ENCODE peak calls at places on chromosomes 16 and 17, in four cellular contexts. C, J, D and B are unnamed samples.

GRCh38 chr16:61890346-61890745 is 145.9 kb downstream of the CDH8 start:
- DNase-seq in D (peak), C (no peak), J (no peak), B (no peak)

GRCh38 chr16:5349661-5350060 is 252.1 kb upstream of the EEF2KMT start:
- DNase-seq in J (no peak), D (no peak), C (no peak), B (no peak)

GRCh38 chr17:2212328-2212981 is 91.1 kb downstream of the SMG6 start:
- DNase-seq in D (peak), C (peak), J (no peak), B (no peak)

GRCh38 chr16:65117701-65118448 is 4.0 kb downstream of the CDH11 start:
- DNase-seq in D (peak), C (peak), J (peak), B (no peak)

GRCh38 chr17:81401727-81402529 is 6.7 kb downstream of the BAHCC1 start:
- DNase-seq in C (no peak), J (no peak), D (peak), B (no peak)

GRCh38 chr17:75927286-75927922 is 13.4 kb downstream of the FBF1 start:
- DNase-seq in J (no peak), C (no peak), D (no peak), B (no peak)

GRCh38 chr17:45073414-45074070 is 12.4 kb downstream of the NMT1 start:
- DNase-seq in C (peak), J (no peak), D (no peak), B (no peak)

GRCh38 chr17:4945944-4946280 is 2.4 kb downstream of the PFN1 start:
- DNase-seq in J (no peak), D (no peak), C (no peak), B (no peak)

GRCh38 chr17:40524243-40524965 is 23.0 kb upstream of the TNS4 start:
- DNase-seq in D (no peak), J (no peak), C (no peak), B (peak)

GRCh38 chr17:4678448-4679026 is 25.4 kb downstream of the PELP1 start:
- DNase-seq in D (peak), C (no peak), J (no peak), B (no peak)

GRCh38 chr17:75601057-75601987 is 13.7 kb downstream of the MYO15B start:
- DNase-seq in J (peak), D (peak), C (peak), B (peak)

GRCh38 chr17:75810216-75810615 is 25.6 kb downstream of the UNK start:
- DNase-seq in D (no peak), J (no peak), C (no peak), B (no peak)

GRCh38 chr17:77750427-77751043 is 208.0 kb upstream of the TNRC6C start:
- DNase-seq in D (no peak), J (no peak), C (no peak), B (no peak)

GRCh38 chr16:56956756-56957155 is 5.0 kb upstream of the CETP start:
- DNase-seq in C (no peak), D (no peak), J (no peak), B (no peak)

GRCh38 chr17:30476726-30477082 is 504 bp upstream of the GOSR1 start:
- DNase-seq in J (peak), D (no peak), C (no peak), B (no peak)

GRCh38 chr17:35865412-35866355 is 3.0 kb downstream of the HEATR9 start:
- DNase-seq in J (no peak), C (no peak), D (peak), B (no peak)

GRCh38 chr17:28612936-28613872 is 781 bp downstream of the RSKR start:
- DNase-seq in J (peak), C (peak), D (peak), B (no peak)

GRCh38 chr17:52306314-52306713 is 147.8 kb upstream of the CA10 start:
- DNase-seq in C (no peak), D (no peak), J (no peak), B (no peak)

GRCh38 chr17:31085563-31085962 is 9.2 kb upstream of the NF1 start:
- DNase-seq in C (no peak), J (no peak), D (peak), B (no peak)

GRCh38 chr17:2689411-2690164 is 22.0 kb downstream of the CLUH start:
- DNase-seq in C (no peak), J (peak), D (no peak), B (no peak)

GRCh38 chr17:1188812-1189211 is 9.0 kb upstream of the ABR start:
- DNase-seq in C (peak), D (no peak), J (no peak), B (peak)

GRCh38 chr17:42744283-42744805 is 496 bp downstream of the EZH1 start:
- DNase-seq in D (peak), C (peak), J (no peak), B (peak)

GRCh38 chr17:57424777-57425188 is 168.5 kb downstream of the MSI2 start:
- DNase-seq in J (no peak), C (no peak), D (peak), B (no peak)

GRCh38 chr17:81439926-81440450 is 44.7 kb downstream of the BAHCC1 start:
- DNase-seq in J (no peak), D (no peak), C (no peak), B (no peak)

GRCh38 chr17:47978324-47978723 is 7.4 kb downstream of the CDK5RAP3 start:
- DNase-seq in C (peak), D (peak), J (peak), B (no peak)

GRCh38 chr17:78230996-78231931 is at the start of gene TMEM235:
- DNase-seq in C (no peak), J (peak), D (no peak), B (no peak)

GRCh38 chr17:38761612-38762011 is 9.1 kb downstream of the PSMB3 start:
- DNase-seq in J (peak), D (peak), C (no peak), B (no peak)

GRCh38 chr16:10539256-10539655 is 41.1 kb downstream of the EMP2 start:
- DNase-seq in C (no peak), D (peak), J (no peak), B (no peak)

GRCh38 chr16:16096161-16096857 is 127.0 kb downstream of the ABCC6 start:
- DNase-seq in C (peak), D (no peak), J (no peak), B (no peak)

GRCh38 chr17:73588291-73589095 is 55.8 kb downstream of the SDK2 start:
- DNase-seq in C (no peak), J (no peak), D (no peak), B (no peak)

GRCh38 chr17:4073983-4074830 is 68.6 kb downstream of the ZZEF1 start:
- DNase-seq in J (no peak), D (no peak), C (no peak), B (no peak)

GRCh38 chr17:59151591-59151990 is 3.4 kb downstream of the SKA2 start:
- DNase-seq in J (no peak), D (no peak), C (no peak), B (no peak)